ENCODE peak calls at places on chromosomes 7 and 10, in four cellular contexts. L is heart left ventricle, H is gastrocnemius medialis, K is RPMI8226. N is an unnamed sample.

GRCh38 chr10:125039354-125039769 is 97.4 kb downstream of the ZRANB1 start:
- DNase-seq in L (no peak), H (no peak), K (no peak), N (no peak)

GRCh38 chr7:47778153-47778661 is 170.1 kb downstream of the PKD1L1 start:
- DNase-seq in L (no peak), H (no peak), K (no peak), N (no peak)

GRCh38 chr7:10579561-10579960 is 394.1 kb upstream of the PHF14 start:
- DNase-seq in L (no peak), H (no peak), K (no peak), N (no peak)

GRCh38 chr7:100847360-100847759 is 5.2 kb upstream of the SLC12A9 start:
- DNase-seq in L (no peak), H (no peak), K (no peak), N (no peak)

GRCh38 chr7:39073432-39073831 is 95.7 kb downstream of the POU6F2 start:
- DNase-seq in L (peak), H (no peak), K (no peak), N (no peak)

GRCh38 chr7:21146642-21147423 is 281.1 kb upstream of the SP4 start:
- DNase-seq in L (no peak), H (no peak), K (no peak), N (no peak)

GRCh38 chr10:95482501-95483248 is 78.5 kb downstream of the SORBS1 start:
- DNase-seq in L (no peak), H (no peak), K (no peak), N (no peak)

GRCh38 chr7:99029481-99030144 is 114.3 kb downstream of the SMURF1 start:
- DNase-seq in L (no peak), H (no peak), K (no peak), N (no peak)

GRCh38 chr7:11742496-11742895 is 89.5 kb downstream of the THSD7A start:
- DNase-seq in L (no peak), H (no peak), K (no peak), N (no peak)